ENCODE peak calls at places on chromosomes 4 and X, in six cellular contexts. P is endothelial cell of umbilical vein, E is A549, Q is K562, N is HepG2, Y is GM12878. Z is an unnamed sample.

GRCh38 chr4:93168053-93168452 is 660.5 kb upstream of the ATOH1 start:
- DNase-seq in P (no peak), E (no peak), Q (no peak), N (no peak), Y (no peak), Z (no peak)

GRCh38 chrX:22122510-22122909 is 90.4 kb downstream of the PHEX start:
- DNase-seq in P (peak), E (no peak), Q (no peak), N (no peak), Y (no peak), Z (no peak)

GRCh38 chr4:161320377-161320776 is 843.4 kb downstream of the FSTL5 start:
- DNase-seq in P (peak), E (peak), Q (no peak), N (peak), Y (no peak), Z (peak)

GRCh38 chrX:24838624-24839023 is 144.9 kb downstream of the POLA1 start:
- DNase-seq in P (peak), E (no peak), Q (no peak), N (no peak), Y (peak), Z (peak)

GRCh38 chr4:188411805-188412204 is 272.6 kb downstream of the TRIML1 start:
- DNase-seq in P (no peak), E (no peak), Q (no peak), N (no peak), Y (no peak), Z (no peak)

GRCh38 chrX:39519213-39519544 is 578.6 kb downstream of the BCOR start:
- DNase-seq in P (peak), E (no peak), Q (no peak), N (no peak), Y (no peak), Z (no peak)

GRCh38 chr4:146641762-146642161 is 3.1 kb downstream of the POU4F2 start:
- DNase-seq in P (no peak), E (no peak), Q (no peak), N (no peak), Y (no peak), Z (no peak)

GRCh38 chr4:113674733-113675132 is 86.8 kb downstream of the CAMK2D start:
- DNase-seq in P (no peak), E (no peak), Q (no peak), N (no peak), Y (no peak), Z (no peak)

GRCh38 chr4:21765810-21766407 is 182.7 kb downstream of the KCNIP4 start:
- DNase-seq in P (peak), E (peak), Q (peak), N (peak), Y (no peak), Z (peak)

GRCh38 chr4:104420766-104421165 is 73.9 kb downstream of the CXXC4 start:
- DNase-seq in P (no peak), E (no peak), Q (no peak), N (no peak), Y (no peak), Z (no peak)

GRCh38 chr4:73189274-73189810 is 69.3 kb downstream of the ANKRD17 start:
- DNase-seq in P (peak), E (no peak), Q (no peak), N (no peak), Y (no peak), Z (no peak)

GRCh38 chr4:156662921-156663320 is 308.7 kb downstream of the PDGFC start:
- DNase-seq in P (no peak), E (no peak), Q (no peak), N (no peak), Y (no peak), Z (no peak)

GRCh38 chrX:71653344-71653743 is 14.0 kb upstream of the LOC101059915 start:
- DNase-seq in P (no peak), E (no peak), Q (no peak), N (no peak), Y (no peak), Z (no peak)

GRCh38 chrX:71652405-71652804 is 14.9 kb upstream of the LOC101059915 start:
- DNase-seq in P (peak), E (peak), Q (peak), N (peak), Y (no peak), Z (peak)

DNA sequence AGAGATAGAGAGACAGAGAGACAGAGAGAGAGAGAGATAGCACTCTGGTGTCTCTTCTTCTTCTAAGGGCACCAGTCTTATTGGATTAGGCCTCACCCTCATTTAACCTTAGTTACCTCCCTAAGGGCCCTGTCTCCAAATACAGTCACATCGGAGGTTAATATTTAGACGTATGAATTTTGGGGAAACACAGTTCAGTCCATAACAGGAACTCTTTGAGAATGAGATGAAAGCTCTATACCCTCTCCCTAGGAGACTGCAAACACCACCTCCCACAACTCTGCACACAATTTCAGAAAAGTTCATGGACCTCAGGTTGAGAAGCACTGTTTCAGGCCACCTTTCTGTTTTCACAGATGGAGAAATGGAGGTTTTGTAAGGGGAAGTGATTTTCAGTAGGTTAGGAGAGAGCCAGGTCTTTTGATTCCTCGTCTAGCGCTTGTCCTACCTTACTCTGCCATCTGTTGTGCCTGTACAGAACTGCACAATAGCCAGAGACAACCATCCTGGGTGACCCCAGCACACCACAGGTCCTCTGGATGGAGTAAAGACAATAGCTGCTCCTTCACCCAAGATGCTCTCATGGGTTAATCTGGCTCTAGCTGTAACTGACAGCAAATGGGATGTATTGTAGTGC is 16.9 kb upstream of the LOC101059915 start:
- DNase-seq in P (peak), E (no peak), Q (no peak), N (peak), Y (no peak), Z (peak)
- TF ChIP-seq CTCF in P (no peak), E (no peak), Q (peak), N (peak), Y (peak), Z (peak)

GRCh38 chrX:101416691-101417090 is 8.7 kb downstream of the HNRNPH2 start:
- DNase-seq in P (no peak), E (no peak), Q (no peak), N (no peak), Y (no peak), Z (no peak)

GRCh38 chrX:101417190-101417589 is 9.2 kb downstream of the HNRNPH2 start:
- DNase-seq in P (no peak), E (no peak), Q (no peak), N (no peak), Y (no peak), Z (no peak)

GRCh38 chrX:101411984-101412383 is 4.0 kb downstream of the HNRNPH2 start:
- DNase-seq in P (no peak), E (no peak), Q (no peak), N (no peak), Y (no peak), Z (no peak)

GRCh38 chrX:101417981-101418841 is 10.2 kb downstream of the HNRNPH2 start:
- DNase-seq in P (peak), E (no peak), Q (no peak), N (no peak), Y (no peak), Z (peak)

DNA sequence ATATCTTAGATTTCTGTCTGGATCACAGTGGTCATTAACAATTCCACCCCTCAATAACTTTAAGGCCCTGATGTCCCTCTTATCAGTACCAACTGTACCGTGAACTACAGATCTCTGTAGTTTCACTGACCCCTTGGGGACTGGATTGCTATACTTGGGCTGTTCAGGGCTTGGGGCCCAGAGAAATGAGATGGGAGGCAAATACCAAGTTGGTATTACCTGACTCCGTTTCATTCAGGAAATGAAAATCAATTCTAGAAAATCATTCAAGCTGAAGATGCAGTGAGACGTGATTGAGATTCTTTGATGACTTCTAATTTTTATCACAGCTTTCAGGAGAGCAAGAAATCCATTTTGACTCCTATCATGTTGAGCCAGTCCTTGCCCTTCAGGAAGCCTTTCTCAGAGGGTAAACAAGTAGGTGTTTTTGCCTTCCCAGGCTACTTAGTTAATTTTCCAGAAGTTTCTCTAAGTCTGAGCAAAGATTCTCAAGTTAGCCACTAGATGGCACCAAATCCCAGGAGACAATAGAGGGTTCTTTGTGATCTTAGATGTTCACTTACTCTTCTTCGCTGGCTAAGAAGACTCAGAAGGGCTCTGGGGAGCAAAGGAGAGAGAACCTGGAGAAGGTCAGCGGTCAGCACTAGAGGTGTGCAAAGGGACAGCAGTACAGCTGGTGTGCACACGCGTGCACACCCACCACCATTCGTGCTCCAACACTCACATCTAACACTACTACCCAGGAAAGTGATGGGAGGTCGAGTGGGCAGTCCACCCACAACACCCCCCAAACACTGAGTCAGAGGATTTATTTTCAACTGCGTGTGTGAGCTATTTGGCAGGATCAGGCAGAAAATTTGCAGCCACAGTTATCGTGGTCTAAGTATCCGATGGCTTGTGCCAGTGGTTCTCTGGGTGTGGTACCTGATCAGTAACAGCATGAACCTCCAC is 7.4 kb downstream of the HNRNPH2 start:
- DNase-seq in P (peak), E (peak), Q (peak), N (peak), Y (peak), Z (peak)
- TF ChIP-seq MYC in P (no peak), E (no peak), Q (no peak), N (no peak), Y (no peak), Z (no peak)

GRCh38 chr4:153246446-153247115 is 42.3 kb downstream of the TRIM2 start:
- DNase-seq in P (no peak), E (no peak), Q (no peak), N (peak), Y (no peak), Z (no peak)

GRCh38 chr4:153248641-153249198 is 44.5 kb downstream of the TRIM2 start:
- DNase-seq in P (no peak), E (no peak), Q (no peak), N (no peak), Y (no peak), Z (no peak)

GRCh38 chr4:153247116-153247490 is 42.9 kb downstream of the TRIM2 start:
- DNase-seq in P (no peak), E (no peak), Q (no peak), N (no peak), Y (no peak), Z (no peak)

GRCh38 chr4:153252122-153252521 is 47.9 kb downstream of the TRIM2 start:
- DNase-seq in P (no peak), E (no peak), Q (no peak), N (no peak), Y (peak), Z (no peak)

DNA sequence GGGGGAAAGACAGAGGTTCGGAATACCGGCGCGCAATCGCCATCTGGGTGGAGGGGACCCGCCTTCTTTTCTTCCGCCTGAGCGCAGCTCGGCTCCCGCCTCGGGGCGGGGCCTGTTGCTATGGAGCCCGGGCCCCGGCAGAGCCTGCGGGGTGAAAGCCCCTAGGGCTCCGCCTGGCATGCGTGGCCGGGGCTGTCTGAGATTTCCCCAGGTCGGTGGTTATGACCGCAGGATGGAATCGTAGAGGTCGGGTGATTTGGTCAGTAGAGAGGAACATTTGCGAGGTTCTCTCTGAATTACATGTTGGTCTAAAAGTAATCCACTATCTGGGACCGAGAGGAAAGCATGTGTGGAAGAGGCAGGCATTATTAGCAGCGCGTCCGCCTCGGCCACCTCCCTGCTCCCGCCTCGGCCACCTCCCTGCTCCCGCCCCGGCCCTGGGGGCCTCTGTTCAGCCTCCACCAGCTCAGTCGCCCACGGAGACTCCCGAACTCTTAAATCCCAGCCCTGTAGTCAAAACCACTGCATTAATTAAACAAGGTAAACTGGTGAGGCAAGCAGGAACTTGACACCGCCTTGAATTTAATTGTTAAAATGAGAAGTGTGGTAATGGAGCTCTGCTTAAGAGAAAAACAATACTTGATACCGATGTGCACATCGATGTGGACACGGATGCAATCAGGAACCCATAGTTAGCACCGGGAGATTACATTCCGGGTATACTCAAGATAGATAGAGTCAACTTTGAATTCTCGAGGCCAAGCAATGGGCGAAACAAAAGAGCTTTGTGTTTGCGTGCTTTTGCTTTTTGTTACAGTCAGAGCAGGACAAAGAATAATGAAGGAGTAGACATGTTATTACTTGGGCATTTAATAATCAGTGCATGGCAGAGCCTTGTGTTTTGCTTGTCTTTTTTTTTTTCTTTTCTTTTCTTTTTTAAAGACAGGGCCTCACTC is 45.2 kb downstream of the TRIM2 start:
- DNase-seq in P (peak), E (no peak), Q (peak), N (peak), Y (peak), Z (peak)
- TF ChIP-seq POLR2A in P (no peak), E (no peak), Q (no peak), N (peak), Y (peak), Z (no peak)

DNA sequence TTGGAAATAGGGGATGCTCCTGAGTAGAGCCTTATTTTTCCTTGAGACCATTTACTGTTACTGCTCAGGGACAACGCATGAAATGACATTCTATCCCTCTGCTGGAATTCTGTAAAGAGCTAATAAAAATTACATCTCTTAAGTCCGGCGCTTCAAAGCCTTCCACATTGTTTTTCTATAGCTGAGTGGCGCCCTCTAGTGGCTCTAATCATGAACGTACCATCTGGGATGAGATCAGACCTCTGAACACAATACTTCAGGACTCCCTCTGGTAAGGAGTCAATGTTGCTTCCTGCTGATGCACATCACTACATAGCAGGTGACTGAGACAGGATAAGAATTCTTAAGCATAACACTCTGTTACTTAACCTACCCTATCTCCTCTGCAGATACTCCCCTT is 6.0 kb downstream of the HMGN5 start:
- DNase-seq in P (peak), E (peak), Q (peak), N (peak), Y (no peak), Z (peak)
- TF ChIP-seq CTCF in P (peak), E (peak), Q (peak), N (peak), Y (peak), Z (peak)

DNA sequence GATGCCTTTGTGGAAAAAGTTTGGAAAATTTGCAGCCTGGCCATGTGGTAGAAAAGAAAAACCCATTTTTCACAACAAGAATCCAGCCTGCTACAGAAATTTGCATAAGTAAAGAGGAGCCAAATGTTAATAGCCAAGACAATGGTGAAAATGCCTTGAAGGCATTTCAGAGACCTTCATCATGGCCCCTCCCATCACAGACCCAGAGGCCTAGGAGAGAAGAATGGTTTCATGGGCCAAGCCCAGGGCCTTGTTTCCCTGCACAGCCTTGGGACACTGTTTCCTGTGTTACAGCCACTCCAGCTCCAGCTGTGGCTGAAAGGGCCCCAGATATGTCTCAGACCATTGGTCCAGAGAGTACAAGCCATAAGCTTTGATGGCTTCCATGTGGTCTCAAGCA is 101.4 kb upstream of the LINC00632 start:
- DNase-seq in P (no peak), E (no peak), Q (no peak), N (no peak), Y (no peak), Z (no peak)
- TF ChIP-seq MYC in P (no peak), E (no peak), Q (no peak), N (no peak), Y (no peak), Z (no peak)

Z was measured in NB4.